ENCODE peak calls at places on chromosomes 4 and X, in eight cellular contexts. I, P, G, C, U, F, Z and H are unnamed samples.

GRCh38 chr4:101693842-101694398 is 96.6 kb upstream of the BANK1 start:
- DNase-seq in I (no peak), P (no peak), G (no peak), C (no peak), U (no peak), F (no peak), Z (no peak), H (no peak)

GRCh38 chr4:85489273-85489672 is 14.3 kb downstream of the ARHGAP24 start:
- DNase-seq in I (peak; percentile 47), P (peak; percentile 17), G (no peak), C (no peak), U (peak; percentile 41), F (no peak), Z (no peak), H (no peak)

GRCh38 chr4:184351560-184352451 is 122.5 kb downstream of the IRF2 start:
- DNase-seq in I (no peak), P (no peak), G (no peak), C (no peak), U (no peak), F (no peak), Z (no peak), H (no peak)

GRCh38 chrX:37599735-37600134 is 28.3 kb downstream of the LANCL3 start:
- DNase-seq in I (no peak), P (no peak), G (no peak), C (no peak), U (no peak), F (no peak), Z (peak; percentile 66), H (no peak)

GRCh38 chr4:173248690-173249089 is 80.1 kb downstream of the GALNT7 start:
- DNase-seq in I (no peak), P (no peak), G (no peak), C (no peak), U (no peak), F (no peak), Z (no peak), H (no peak)

GRCh38 chr4:177182156-177182555 is 127.5 kb upstream of the NEIL3 start:
- DNase-seq in I (peak; percentile 95), P (no peak), G (no peak), C (no peak), U (no peak), F (no peak), Z (no peak), H (no peak)

GRCh38 chr4:26048378-26048882 is 134.4 kb downstream of the SMIM20 start:
- DNase-seq in I (peak; percentile 94), P (peak; percentile 90), G (no peak), C (no peak), U (no peak), F (no peak), Z (no peak), H (peak; percentile 82)

GRCh38 chrX:48761674-48762471 is at the start of gene GLOD5:
- DNase-seq in I (peak; percentile 7), P (no peak), G (no peak), C (no peak), U (peak; percentile 85), F (no peak), Z (peak; percentile 77), H (no peak)

GRCh38 chr4:109576462-109576861 is 16.4 kb downstream of the MCUB start:
- DNase-seq in I (no peak), P (no peak), G (no peak), C (no peak), U (no peak), F (no peak), Z (no peak), H (no peak)

GRCh38 chr4:98203406-98204235 is 57.6 kb upstream of the RAP1GDS1 start:
- DNase-seq in I (no peak), P (no peak), G (no peak), C (no peak), U (no peak), F (no peak), Z (no peak), H (no peak)

GRCh38 chr4:25807101-25807728 is 55.6 kb downstream of the SEL1L3 start:
- DNase-seq in I (no peak), P (no peak), G (no peak), C (no peak), U (peak; percentile 17), F (no peak), Z (no peak), H (no peak)

GRCh38 chr4:52586069-52586468 is 73.0 kb downstream of the USP46 start:
- DNase-seq in I (no peak), P (no peak), G (no peak), C (no peak), U (no peak), F (no peak), Z (no peak), H (no peak)

GRCh38 chr4:123898941-123899666 is 502.5 kb downstream of the SPRY1 start:
- DNase-seq in I (no peak), P (no peak), G (no peak), C (no peak), U (no peak), F (no peak), Z (no peak), H (no peak)

GRCh38 chr4:109879636-109880314 is 31.9 kb downstream of the LRIT3 start:
- DNase-seq in I (no peak), P (no peak), G (no peak), C (no peak), U (no peak), F (no peak), Z (peak; percentile 60), H (no peak)

GRCh38 chrX:130606415-130606814 is 204.6 kb downstream of the RBMX2 start:
- DNase-seq in I (no peak), P (no peak), G (no peak), C (no peak), U (no peak), F (no peak), Z (no peak), H (no peak)

GRCh38 chr4:151226004-151226932 is 50.7 kb upstream of the PRSS48 start:
- DNase-seq in I (peak; percentile 84), P (peak; percentile 82), G (no peak), C (no peak), U (no peak), F (no peak), Z (no peak), H (no peak)

GRCh38 chr4:125365731-125366130 is 51.0 kb downstream of the FAT4 start:
- DNase-seq in I (no peak), P (no peak), G (no peak), C (no peak), U (no peak), F (no peak), Z (no peak), H (no peak)

GRCh38 chrX:9396930-9397329 is 67.9 kb upstream of the TBL1X start:
- DNase-seq in I (peak; percentile 20), P (no peak), G (no peak), C (no peak), U (no peak), F (no peak), Z (no peak), H (no peak)

GRCh38 chr4:127965803-127966175 is 583 bp downstream of the ABHD18 start:
- DNase-seq in I (peak; percentile 5), P (peak; percentile 8), G (no peak), C (peak; percentile 19), U (peak; percentile 75), F (no peak), Z (peak; percentile 87), H (no peak)

GRCh38 chr4:64158648-64159326 is 250.5 kb downstream of the TECRL start:
- DNase-seq in I (peak; percentile 47), P (peak; percentile 14), G (no peak), C (peak; percentile 25), U (peak; percentile 53), F (no peak), Z (peak; percentile 73), H (no peak)

GRCh38 chrX:40202456-40202855 is 104.7 kb upstream of the BCOR start:
- DNase-seq in I (no peak), P (no peak), G (no peak), C (no peak), U (no peak), F (no peak), Z (no peak), H (no peak)